ENCODE peak calls at places on chromosomes 6 and 20, in seven cellular contexts. V is thoracic aorta; J is IMR-90; I is cardiac muscle cell; W is CD8-positive, alpha-beta memory T cell; S is right cardiac atrium; G is MM.1S. H is an unnamed sample.
A peak's percentile ranks its signal among the peaks of the same experiment; 100 is the strongest.

GRCh38 chr20:33803921-33804337 is 7.2 kb upstream of the CHMP4B start:
- DNase-seq in J (peak; percentile 83), S (no peak), G (no peak), W (no peak), I (no peak), V (no peak), H (peak; percentile 66)

GRCh38 chr20:4820833-4821518 is 99.3 kb downstream of the PRND start:
- DNase-seq in V (no peak), J (peak; percentile 88), S (no peak), W (no peak), I (no peak), G (no peak), H (peak; percentile 44)

GRCh38 chr6:6656287-6656686 is 67.8 kb downstream of the LY86 start:
- DNase-seq in I (no peak), G (no peak), S (peak; percentile 71), J (no peak), W (no peak), V (no peak), H (no peak)

GRCh38 chr20:14913896-14914295 is 576.5 kb upstream of the FLRT3 start:
- DNase-seq in W (no peak), I (no peak), S (no peak), V (no peak), J (no peak), G (no peak), H (no peak)

GRCh38 chr6:108805611-108806181 is 42.5 kb upstream of the ARMC2 start:
- DNase-seq in S (no peak), G (no peak), W (no peak), J (no peak), V (no peak), I (no peak), H (no peak)

GRCh38 chr6:73586416-73586974 is 65.7 kb upstream of the EEF1A1 start:
- DNase-seq in I (no peak), W (no peak), J (peak; percentile 41), S (no peak), V (no peak), G (no peak), H (no peak)

GRCh38 chr6:134495893-134496253 is 178.0 kb upstream of the SGK1 start:
- DNase-seq in J (no peak), W (no peak), V (no peak), I (no peak), G (no peak), S (no peak), H (peak; percentile 71)

GRCh38 chr6:105675715-105676397 is 273.0 kb upstream of the PREP start:
- DNase-seq in S (no peak), I (no peak), G (no peak), J (peak; percentile 91), W (no peak), V (no peak), H (peak; percentile 89)

GRCh38 chr6:106886922-106887797 is 87.4 kb downstream of the CD24 start:
- DNase-seq in G (no peak), S (no peak), I (peak; percentile 22), J (no peak), W (no peak), V (no peak), H (no peak)

GRCh38 chr20:62412194-62413024 is 5.3 kb upstream of the CABLES2 start:
- DNase-seq in V (no peak), I (no peak), S (no peak), G (no peak), W (no peak), J (no peak), H (no peak)

GRCh38 chr20:47568019-47568418 is 66.3 kb downstream of the NCOA3 start:
- DNase-seq in W (no peak), J (peak; percentile 90), S (no peak), I (peak; percentile 62), G (no peak), V (no peak), H (peak; percentile 19)

GRCh38 chr20:38883981-38884733 is 42.1 kb upstream of the FAM83D start:
- DNase-seq in I (no peak), W (peak; percentile 26), G (no peak), S (no peak), J (no peak), V (no peak), H (no peak)

GRCh38 chr6:39365281-39366074 is 43.0 kb upstream of the KCNK16 start:
- DNase-seq in G (no peak), V (no peak), S (no peak), J (peak; percentile 38), I (no peak), W (no peak), H (peak; percentile 51)

GRCh38 chr6:87590417-87590880 is 514 bp downstream of the ORC3 start:
- DNase-seq in G (no peak), V (no peak), I (no peak), J (no peak), W (no peak), S (no peak), H (no peak)

GRCh38 chr20:5974531-5974930 is 24.1 kb downstream of the MCM8 start:
- DNase-seq in I (no peak), J (no peak), S (no peak), W (no peak), V (no peak), G (no peak), H (no peak)

GRCh38 chr6:134908906-134909516 is 40.9 kb downstream of the ALDH8A1 start:
- DNase-seq in J (peak; percentile 100), W (no peak), S (peak; percentile 66), G (no peak), I (no peak), V (peak; percentile 53), H (peak; percentile 100)

GRCh38 chr6:28880519-28880893 is 43.3 kb downstream of the TRIM27 start:
- DNase-seq in W (no peak), I (no peak), G (no peak), S (no peak), V (no peak), J (no peak), H (no peak)

GRCh38 chr20:23078351-23078993 is 7.7 kb downstream of the CD93 start:
- DNase-seq in V (no peak), J (no peak), I (no peak), W (no peak), G (no peak), S (no peak), H (no peak)

GRCh38 chr6:142531727-142532126 is 229.9 kb downstream of the ADGRG6 start:
- DNase-seq in I (no peak), V (no peak), J (no peak), W (no peak), G (no peak), S (no peak), H (no peak)

GRCh38 chr20:41061155-41061554 is 32.5 kb downstream of the TOP1 start:
- DNase-seq in I (no peak), G (no peak), W (no peak), S (no peak), V (no peak), J (no peak), H (peak; percentile 64)

GRCh38 chr20:44962483-44962882 is 2.3 kb upstream of the TOMM34 start:
- DNase-seq in V (no peak), W (no peak), G (no peak), J (no peak), S (no peak), I (no peak), H (peak; percentile 30)

GRCh38 chr20:44959896-44960852 is at the start of gene TOMM34:
- DNase-seq in S (peak; percentile 98), V (peak; percentile 82), W (peak; percentile 94), I (peak; percentile 98), G (peak; percentile 97), J (peak; percentile 90), H (peak; percentile 90)

GRCh38 chr20:44961868-44962267 is 1.7 kb upstream of the TOMM34 start:
- DNase-seq in S (no peak), V (no peak), J (peak; percentile 77), W (no peak), I (no peak), G (no peak), H (peak; percentile 45)

GRCh38 chr20:44959082-44959895 is 908 bp downstream of the TOMM34 start:
- DNase-seq in J (peak; percentile 86), S (no peak), G (peak; percentile 56), V (peak; percentile 30), W (peak; percentile 72), I (peak; percentile 30), H (peak; percentile 86)

GRCh38 chr20:44961024-44961866 is 1.0 kb upstream of the TOMM34 start:
- DNase-seq in V (no peak), G (no peak), J (peak; percentile 20), W (no peak), I (no peak), S (no peak), H (no peak)
- H3K4me1 ChIP-seq in V (peaks cover 29% of the 10 kb centered on the region), G (peaks cover 27% of the 10 kb centered on the region), J (peaks cover 5% of the 10 kb centered on the region), W (peaks cover 44% of the 10 kb centered on the region), I (peaks cover 10% of the 10 kb centered on the region), S (peaks cover 1% of the 10 kb centered on the region), H (peaks cover 26% of the 10 kb centered on the region)

GRCh38 chr6:157768304-157768703 is 54.7 kb upstream of the SNX9 start:
- DNase-seq in V (no peak), G (no peak), W (no peak), J (no peak), S (no peak), I (no peak), H (no peak)
- H3K4me3 ChIP-seq in V (no peak overlapping the region), G (no peak overlapping the region), W (no peak overlapping the region), J (no peak overlapping the region), S (no peak overlapping the region), I (no peak overlapping the region), H (no peak overlapping the region)

GRCh38 chr6:40782355-40782754 is 195.2 kb upstream of the LRFN2 start:
- DNase-seq in W (no peak), J (no peak), G (no peak), S (no peak), V (no peak), I (no peak), H (no peak)

GRCh38 chr6:40778186-40778585 is 191.0 kb upstream of the LRFN2 start:
- DNase-seq in I (no peak), V (no peak), G (no peak), W (no peak), S (no peak), J (peak; percentile 32), H (peak; percentile 56)

GRCh38 chr6:40780626-40781025 is 193.5 kb upstream of the LRFN2 start:
- DNase-seq in V (no peak), J (no peak), S (no peak), I (no peak), W (no peak), G (no peak), H (no peak)

GRCh38 chr6:40779399-40779798 is 192.2 kb upstream of the LRFN2 start:
- DNase-seq in W (no peak), I (no peak), G (no peak), J (peak; percentile 72), V (no peak), S (no peak), H (peak; percentile 67)

GRCh38 chr6:40778918-40779317 is 191.8 kb upstream of the LRFN2 start:
- DNase-seq in G (no peak), S (no peak), V (no peak), J (no peak), I (no peak), W (no peak), H (no peak)
- H3K4me1 ChIP-seq in G (no peaks in the 10 kb centered on the region), S (no peaks in the 10 kb centered on the region), V (no peaks in the 10 kb centered on the region), J (no peaks in the 10 kb centered on the region), I (no peaks in the 10 kb centered on the region), W (no peaks in the 10 kb centered on the region), H (peaks cover 25% of the 10 kb centered on the region)

GRCh38 chr6:167441653-167442644 is 117.1 kb downstream of the TTLL2 start:
- DNase-seq in G (no peak), V (no peak), W (no peak), I (peak; percentile 53), S (no peak), J (no peak), H (no peak)
- H3K4me3 ChIP-seq in G (no peak overlapping the region), V (no peak overlapping the region), W (no peak overlapping the region), I (no peak overlapping the region), S (no peak overlapping the region), J (no peak overlapping the region), H (no peak overlapping the region)

H was measured in mammary epithelial cell.